ENCODE peak calls at places on chromosomes 2 and 18, in seven cellular contexts. One of them, this sample, is unnamed.
A peak's percentile ranks its signal among the peaks of the same experiment; 100 is the strongest.

GRCh38 chr18:23998018-23998417 is 16.5 kb upstream of the TTC39C start:
- DNase-seq in astrocyte of the spinal cord: no peak
- DNase-seq in fibroblast of pulmonary artery: no peak
- DNase-seq in fibroblast of the aortic adventitia: no peak
- DNase-seq in cardiac muscle cell: no peak
- DNase-seq in uterus: no peak
- DNase-seq in mesothelial cell of epicardium: no peak
- DNase-seq in this sample: no peak

GRCh38 chr2:60136913-60137312 is 416.5 kb downstream of the BCL11A start:
- DNase-seq in astrocyte of the spinal cord: no peak
- DNase-seq in mesothelial cell of epicardium: no peak
- DNase-seq in fibroblast of the aortic adventitia: no peak
- DNase-seq in fibroblast of pulmonary artery: no peak
- DNase-seq in uterus: no peak
- DNase-seq in cardiac muscle cell: no peak
- DNase-seq in this sample: no peak

GRCh38 chr18:58044370-58045264 is 591 bp downstream of the NEDD4L start:
- DNase-seq in fibroblast of pulmonary artery: peak; percentile 28
- DNase-seq in astrocyte of the spinal cord: peak; percentile 8
- DNase-seq in uterus: peak; percentile 29
- DNase-seq in cardiac muscle cell: peak; percentile 73
- DNase-seq in mesothelial cell of epicardium: peak; percentile 43
- DNase-seq in fibroblast of the aortic adventitia: peak; percentile 13
- DNase-seq in this sample: peak; percentile 56

GRCh38 chr18:23503038-23503966 is at the start of gene RMC1:
- DNase-seq in astrocyte of the spinal cord: peak; percentile 95
- DNase-seq in uterus: peak; percentile 95
- DNase-seq in mesothelial cell of epicardium: peak; percentile 96
- DNase-seq in fibroblast of pulmonary artery: peak; percentile 94
- DNase-seq in cardiac muscle cell: peak; percentile 97
- DNase-seq in fibroblast of the aortic adventitia: peak; percentile 89
- DNase-seq in this sample: peak; percentile 100

GRCh38 chr2:203498161-203498560 is 36.9 kb downstream of the RAPH1 start:
- DNase-seq in fibroblast of pulmonary artery: peak; percentile 90
- DNase-seq in astrocyte of the spinal cord: peak; percentile 80
- DNase-seq in uterus: no peak
- DNase-seq in mesothelial cell of epicardium: no peak
- DNase-seq in cardiac muscle cell: no peak
- DNase-seq in fibroblast of the aortic adventitia: peak; percentile 78
- DNase-seq in this sample: no peak

GRCh38 chr2:55418512-55419235 is 982 bp downstream of the CCDC88A start:
- DNase-seq in fibroblast of pulmonary artery: no peak
- DNase-seq in uterus: no peak
- DNase-seq in mesothelial cell of epicardium: no peak
- DNase-seq in fibroblast of the aortic adventitia: peak; percentile 11
- DNase-seq in cardiac muscle cell: no peak
- DNase-seq in astrocyte of the spinal cord: peak; percentile 27
- DNase-seq in this sample: no peak

GRCh38 chr2:138306626-138307025 is 194.9 kb upstream of the SPOPL start:
- DNase-seq in cardiac muscle cell: no peak
- DNase-seq in fibroblast of the aortic adventitia: no peak
- DNase-seq in mesothelial cell of epicardium: no peak
- DNase-seq in uterus: no peak
- DNase-seq in astrocyte of the spinal cord: no peak
- DNase-seq in fibroblast of pulmonary artery: no peak
- DNase-seq in this sample: no peak

GRCh38 chr2:85933753-85934594 is 45.2 kb upstream of the ST3GAL5 start:
- DNase-seq in fibroblast of the aortic adventitia: peak; percentile 98
- DNase-seq in cardiac muscle cell: no peak
- DNase-seq in fibroblast of pulmonary artery: peak; percentile 96
- DNase-seq in astrocyte of the spinal cord: peak; percentile 71
- DNase-seq in uterus: no peak
- DNase-seq in mesothelial cell of epicardium: no peak
- DNase-seq in this sample: no peak

GRCh38 chr2:19505199-19506136 is 147.0 kb upstream of the OSR1 start:
- DNase-seq in cardiac muscle cell: no peak
- DNase-seq in uterus: no peak
- DNase-seq in fibroblast of pulmonary artery: no peak
- DNase-seq in fibroblast of the aortic adventitia: no peak
- DNase-seq in astrocyte of the spinal cord: no peak
- DNase-seq in mesothelial cell of epicardium: no peak
- DNase-seq in this sample: no peak

GRCh38 chr2:55618025-55618648 is 715 bp upstream of the PPP4R3B start:
- DNase-seq in mesothelial cell of epicardium: no peak
- DNase-seq in fibroblast of pulmonary artery: peak; percentile 10
- DNase-seq in uterus: no peak
- DNase-seq in fibroblast of the aortic adventitia: peak; percentile 26
- DNase-seq in astrocyte of the spinal cord: peak; percentile 30
- DNase-seq in cardiac muscle cell: peak; percentile 26
- DNase-seq in this sample: no peak

GRCh38 chr2:201751566-201751965 is 29.2 kb downstream of the ALS2 start:
- DNase-seq in astrocyte of the spinal cord: no peak
- DNase-seq in fibroblast of the aortic adventitia: no peak
- DNase-seq in cardiac muscle cell: no peak
- DNase-seq in fibroblast of pulmonary artery: no peak
- DNase-seq in uterus: no peak
- DNase-seq in mesothelial cell of epicardium: no peak
- DNase-seq in this sample: no peak
- TF ChIP-seq CTCF in astrocyte of the spinal cord: no peak
- TF ChIP-seq CTCF in fibroblast of the aortic adventitia: no peak
- TF ChIP-seq CTCF in cardiac muscle cell: no peak
- TF ChIP-seq CTCF in fibroblast of pulmonary artery: no peak
- TF ChIP-seq CTCF in uterus: no peak
- TF ChIP-seq CTCF in mesothelial cell of epicardium: no peak
- TF ChIP-seq CTCF in this sample: no peak

GRCh38 chr18:5973079-5973478 is 77.8 kb upstream of the TMEM200C start:
- DNase-seq in cardiac muscle cell: no peak
- DNase-seq in fibroblast of pulmonary artery: no peak
- DNase-seq in uterus: no peak
- DNase-seq in mesothelial cell of epicardium: no peak
- DNase-seq in astrocyte of the spinal cord: no peak
- DNase-seq in fibroblast of the aortic adventitia: no peak
- DNase-seq in this sample: no peak

GRCh38 chr18:5972298-5972697 is 77.0 kb upstream of the TMEM200C start:
- DNase-seq in mesothelial cell of epicardium: no peak
- DNase-seq in fibroblast of pulmonary artery: no peak
- DNase-seq in cardiac muscle cell: no peak
- DNase-seq in fibroblast of the aortic adventitia: no peak
- DNase-seq in astrocyte of the spinal cord: no peak
- DNase-seq in uterus: no peak
- DNase-seq in this sample: no peak

GRCh38 chr18:5977022-5977421 is 81.7 kb upstream of the TMEM200C start:
- DNase-seq in astrocyte of the spinal cord: no peak
- DNase-seq in cardiac muscle cell: no peak
- DNase-seq in fibroblast of the aortic adventitia: no peak
- DNase-seq in mesothelial cell of epicardium: no peak
- DNase-seq in fibroblast of pulmonary artery: no peak
- DNase-seq in uterus: no peak
- DNase-seq in this sample: no peak

GRCh38 chr18:5974696-5975095 is 79.4 kb upstream of the TMEM200C start:
- DNase-seq in cardiac muscle cell: no peak
- DNase-seq in uterus: no peak
- DNase-seq in astrocyte of the spinal cord: no peak
- DNase-seq in fibroblast of pulmonary artery: no peak
- DNase-seq in mesothelial cell of epicardium: no peak
- DNase-seq in fibroblast of the aortic adventitia: no peak
- DNase-seq in this sample: no peak

GRCh38 chr18:5975111-5975622 is 79.8 kb upstream of the TMEM200C start:
- DNase-seq in fibroblast of pulmonary artery: peak; percentile 55
- DNase-seq in cardiac muscle cell: no peak
- DNase-seq in mesothelial cell of epicardium: no peak
- DNase-seq in fibroblast of the aortic adventitia: peak; percentile 83
- DNase-seq in uterus: no peak
- DNase-seq in astrocyte of the spinal cord: peak; percentile 87
- DNase-seq in this sample: no peak
- TF ChIP-seq CTCF in fibroblast of pulmonary artery: no peak
- TF ChIP-seq CTCF in cardiac muscle cell: no peak
- TF ChIP-seq CTCF in mesothelial cell of epicardium: no peak
- TF ChIP-seq CTCF in fibroblast of the aortic adventitia: peak; percentile 25
- TF ChIP-seq CTCF in uterus: no peak
- TF ChIP-seq CTCF in astrocyte of the spinal cord: peak; percentile 29
- TF ChIP-seq CTCF in this sample: no peak

GRCh38 chr2:25129901-25130520 is 38.4 kb downstream of the POMC start:
- DNase-seq in uterus: no peak
- DNase-seq in fibroblast of the aortic adventitia: no peak
- DNase-seq in cardiac muscle cell: no peak
- DNase-seq in mesothelial cell of epicardium: no peak
- DNase-seq in fibroblast of pulmonary artery: no peak
- DNase-seq in astrocyte of the spinal cord: no peak
- DNase-seq in this sample: no peak
- TF ChIP-seq CTCF in uterus: no peak
- TF ChIP-seq CTCF in fibroblast of the aortic adventitia: no peak
- TF ChIP-seq CTCF in cardiac muscle cell: no peak
- TF ChIP-seq CTCF in mesothelial cell of epicardium: no peak
- TF ChIP-seq CTCF in fibroblast of pulmonary artery: no peak
- TF ChIP-seq CTCF in astrocyte of the spinal cord: no peak
- TF ChIP-seq CTCF in this sample: no peak

GRCh38 chr2:68839260-68839833 is 31.9 kb downstream of the BMP10 start:
- DNase-seq in uterus: no peak
- DNase-seq in fibroblast of the aortic adventitia: no peak
- DNase-seq in cardiac muscle cell: no peak
- DNase-seq in astrocyte of the spinal cord: no peak
- DNase-seq in mesothelial cell of epicardium: no peak
- DNase-seq in fibroblast of pulmonary artery: peak; percentile 41
- DNase-seq in this sample: no peak

GRCh38 chr2:68837861-68838341 is 33.3 kb downstream of the BMP10 start:
- DNase-seq in cardiac muscle cell: no peak
- DNase-seq in mesothelial cell of epicardium: no peak
- DNase-seq in uterus: no peak
- DNase-seq in fibroblast of the aortic adventitia: peak; percentile 30
- DNase-seq in astrocyte of the spinal cord: peak; percentile 78
- DNase-seq in fibroblast of pulmonary artery: no peak
- DNase-seq in this sample: no peak

GRCh38 chr2:68838641-68839040 is 32.6 kb downstream of the BMP10 start:
- DNase-seq in fibroblast of the aortic adventitia: no peak
- DNase-seq in mesothelial cell of epicardium: no peak
- DNase-seq in fibroblast of pulmonary artery: no peak
- DNase-seq in astrocyte of the spinal cord: no peak
- DNase-seq in uterus: no peak
- DNase-seq in cardiac muscle cell: no peak
- DNase-seq in this sample: no peak

GRCh38 chr2:68835636-68836035 is 35.6 kb downstream of the BMP10 start:
- DNase-seq in uterus: no peak
- DNase-seq in astrocyte of the spinal cord: no peak
- DNase-seq in fibroblast of pulmonary artery: no peak
- DNase-seq in fibroblast of the aortic adventitia: no peak
- DNase-seq in cardiac muscle cell: no peak
- DNase-seq in mesothelial cell of epicardium: no peak
- DNase-seq in this sample: no peak

GRCh38 chr2:68837164-68837860 is 33.9 kb downstream of the BMP10 start:
- DNase-seq in cardiac muscle cell: peak; percentile 77
- DNase-seq in fibroblast of the aortic adventitia: peak; percentile 17
- DNase-seq in mesothelial cell of epicardium: peak; percentile 30
- DNase-seq in uterus: peak; percentile 63
- DNase-seq in astrocyte of the spinal cord: peak; percentile 30
- DNase-seq in fibroblast of pulmonary artery: peak; percentile 70
- DNase-seq in this sample: peak; percentile 53
- TF ChIP-seq CTCF in cardiac muscle cell: peak; percentile 80
- TF ChIP-seq CTCF in fibroblast of the aortic adventitia: peak; percentile 44
- TF ChIP-seq CTCF in mesothelial cell of epicardium: peak; percentile 36
- TF ChIP-seq CTCF in uterus: peak; percentile 38
- TF ChIP-seq CTCF in astrocyte of the spinal cord: peak; percentile 69
- TF ChIP-seq CTCF in fibroblast of pulmonary artery: peak; percentile 72
- TF ChIP-seq CTCF in this sample: no peak

GRCh38 chr2:42360890-42361727 is at the start of gene COX7A2L:
- DNase-seq in uterus: peak; percentile 97
- DNase-seq in fibroblast of the aortic adventitia: peak; percentile 98
- DNase-seq in fibroblast of pulmonary artery: peak; percentile 98
- DNase-seq in cardiac muscle cell: peak; percentile 97
- DNase-seq in mesothelial cell of epicardium: peak; percentile 95
- DNase-seq in astrocyte of the spinal cord: peak; percentile 99
- DNase-seq in this sample: peak; percentile 90
- TF ChIP-seq CTCF in uterus: peak; percentile 7
- TF ChIP-seq CTCF in fibroblast of the aortic adventitia: peak; percentile 41
- TF ChIP-seq CTCF in fibroblast of pulmonary artery: peak; percentile 36
- TF ChIP-seq CTCF in cardiac muscle cell: peak; percentile 35
- TF ChIP-seq CTCF in mesothelial cell of epicardium: no peak
- TF ChIP-seq CTCF in astrocyte of the spinal cord: peak; percentile 38
- TF ChIP-seq CTCF in this sample: no peak

GRCh38 chr18:78984941-78985784 is 5.5 kb downstream of the SALL3 start:
- DNase-seq in uterus: no peak
- DNase-seq in astrocyte of the spinal cord: peak; percentile 46
- DNase-seq in fibroblast of the aortic adventitia: peak; percentile 3
- DNase-seq in fibroblast of pulmonary artery: peak; percentile 29
- DNase-seq in cardiac muscle cell: peak; percentile 73
- DNase-seq in mesothelial cell of epicardium: no peak
- DNase-seq in this sample: no peak
- TF ChIP-seq CTCF in uterus: no peak
- TF ChIP-seq CTCF in astrocyte of the spinal cord: peak; percentile 6
- TF ChIP-seq CTCF in fibroblast of the aortic adventitia: peak; percentile 11
- TF ChIP-seq CTCF in fibroblast of pulmonary artery: no peak
- TF ChIP-seq CTCF in cardiac muscle cell: peak; percentile 26
- TF ChIP-seq CTCF in mesothelial cell of epicardium: no peak
- TF ChIP-seq CTCF in this sample: no peak

This sample was measured in activated B cell treated with CpG ODN at 0.5 μM for 24 hours.